ENCODE peak calls at places on chromosomes 7 and 10, in eight cellular contexts. One of them, this sample, is unnamed.

GRCh38 chr7:24913791-24914464 is 66.0 kb downstream of the OSBPL3 start:
- DNase-seq in IMR-90: no peak
- DNase-seq in AML-193: no peak
- DNase-seq in NT2/D1: no peak
- DNase-seq in RKO: no peak
- DNase-seq in lung microvascular endothelial cell: peak
- DNase-seq in iris pigment epithelial cell: no peak
- DNase-seq in CD8-positive, alpha-beta memory T cell: no peak
- DNase-seq in this sample: no peak

GRCh38 chr10:3699896-3700295 is 85.1 kb downstream of the KLF6 start:
- DNase-seq in NT2/D1: peak
- DNase-seq in RKO: no peak
- DNase-seq in lung microvascular endothelial cell: no peak
- DNase-seq in iris pigment epithelial cell: no peak
- DNase-seq in IMR-90: no peak
- DNase-seq in AML-193: no peak
- DNase-seq in CD8-positive, alpha-beta memory T cell: no peak
- DNase-seq in this sample: no peak

GRCh38 chr7:151186640-151187408 is at the start of gene ASB10:
- DNase-seq in iris pigment epithelial cell: no peak
- DNase-seq in IMR-90: no peak
- DNase-seq in RKO: no peak
- DNase-seq in AML-193: no peak
- DNase-seq in lung microvascular endothelial cell: no peak
- DNase-seq in NT2/D1: no peak
- DNase-seq in CD8-positive, alpha-beta memory T cell: no peak
- DNase-seq in this sample: no peak

GRCh38 chr7:41956276-41956675 is 253.4 kb upstream of the INHBA start:
- DNase-seq in iris pigment epithelial cell: no peak
- DNase-seq in IMR-90: no peak
- DNase-seq in CD8-positive, alpha-beta memory T cell: no peak
- DNase-seq in lung microvascular endothelial cell: no peak
- DNase-seq in RKO: no peak
- DNase-seq in NT2/D1: no peak
- DNase-seq in AML-193: no peak
- DNase-seq in this sample: no peak

GRCh38 chr10:11533328-11533781 is 78.1 kb downstream of the USP6NL start:
- DNase-seq in CD8-positive, alpha-beta memory T cell: no peak
- DNase-seq in NT2/D1: no peak
- DNase-seq in AML-193: peak
- DNase-seq in lung microvascular endothelial cell: no peak
- DNase-seq in RKO: peak
- DNase-seq in iris pigment epithelial cell: peak
- DNase-seq in IMR-90: peak
- DNase-seq in this sample: no peak

GRCh38 chr10:96491303-96491702 is 22.4 kb downstream of the TLL2 start:
- DNase-seq in CD8-positive, alpha-beta memory T cell: no peak
- DNase-seq in NT2/D1: no peak
- DNase-seq in RKO: no peak
- DNase-seq in AML-193: no peak
- DNase-seq in iris pigment epithelial cell: no peak
- DNase-seq in lung microvascular endothelial cell: no peak
- DNase-seq in IMR-90: no peak
- DNase-seq in this sample: no peak

GRCh38 chr10:63103971-63104409 is 29.1 kb upstream of the NRBF2 start:
- DNase-seq in IMR-90: no peak
- DNase-seq in lung microvascular endothelial cell: peak
- DNase-seq in RKO: peak
- DNase-seq in iris pigment epithelial cell: no peak
- DNase-seq in AML-193: no peak
- DNase-seq in NT2/D1: no peak
- DNase-seq in CD8-positive, alpha-beta memory T cell: no peak
- DNase-seq in this sample: no peak

GRCh38 chr7:108104324-108104723 is 25.8 kb downstream of the LAMB4 start:
- DNase-seq in lung microvascular endothelial cell: no peak
- DNase-seq in CD8-positive, alpha-beta memory T cell: no peak
- DNase-seq in AML-193: no peak
- DNase-seq in IMR-90: no peak
- DNase-seq in NT2/D1: no peak
- DNase-seq in iris pigment epithelial cell: no peak
- DNase-seq in RKO: no peak
- DNase-seq in this sample: no peak

GRCh38 chr10:122120008-122120744 is 131.2 kb downstream of the TACC2 start:
- DNase-seq in RKO: no peak
- DNase-seq in AML-193: no peak
- DNase-seq in CD8-positive, alpha-beta memory T cell: no peak
- DNase-seq in IMR-90: no peak
- DNase-seq in lung microvascular endothelial cell: no peak
- DNase-seq in NT2/D1: no peak
- DNase-seq in iris pigment epithelial cell: no peak
- DNase-seq in this sample: no peak

GRCh38 chr7:43669286-43670081 is 59.8 kb downstream of the COA1 start:
- DNase-seq in CD8-positive, alpha-beta memory T cell: peak
- DNase-seq in RKO: no peak
- DNase-seq in IMR-90: no peak
- DNase-seq in NT2/D1: peak
- DNase-seq in iris pigment epithelial cell: peak
- DNase-seq in AML-193: no peak
- DNase-seq in lung microvascular endothelial cell: peak
- DNase-seq in this sample: peak

GRCh38 chr10:21002097-21002878 is 105.2 kb upstream of the NEBL start:
- DNase-seq in CD8-positive, alpha-beta memory T cell: no peak
- DNase-seq in RKO: no peak
- DNase-seq in IMR-90: peak
- DNase-seq in iris pigment epithelial cell: peak
- DNase-seq in lung microvascular endothelial cell: peak
- DNase-seq in AML-193: no peak
- DNase-seq in NT2/D1: no peak
- DNase-seq in this sample: peak

GRCh38 chr7:44311561-44312495 is 13.6 kb downstream of the CAMK2B start:
- DNase-seq in NT2/D1: no peak
- DNase-seq in AML-193: no peak
- DNase-seq in iris pigment epithelial cell: no peak
- DNase-seq in RKO: no peak
- DNase-seq in IMR-90: no peak
- DNase-seq in lung microvascular endothelial cell: no peak
- DNase-seq in CD8-positive, alpha-beta memory T cell: no peak
- DNase-seq in this sample: no peak

GRCh38 chr7:130793855-130794618 is 60.0 kb upstream of the KLF14 start:
- DNase-seq in CD8-positive, alpha-beta memory T cell: no peak
- DNase-seq in IMR-90: peak
- DNase-seq in NT2/D1: no peak
- DNase-seq in AML-193: no peak
- DNase-seq in iris pigment epithelial cell: peak
- DNase-seq in RKO: no peak
- DNase-seq in lung microvascular endothelial cell: peak
- DNase-seq in this sample: peak

GRCh38 chr10:63666836-63667383 is 145.7 kb downstream of the REEP3 start:
- DNase-seq in IMR-90: peak
- DNase-seq in iris pigment epithelial cell: peak
- DNase-seq in CD8-positive, alpha-beta memory T cell: no peak
- DNase-seq in lung microvascular endothelial cell: peak
- DNase-seq in RKO: no peak
- DNase-seq in NT2/D1: no peak
- DNase-seq in AML-193: no peak
- DNase-seq in this sample: peak

GRCh38 chr7:45347804-45348203 is 190.2 kb downstream of the RAMP3 start:
- DNase-seq in NT2/D1: peak
- DNase-seq in lung microvascular endothelial cell: no peak
- DNase-seq in AML-193: no peak
- DNase-seq in RKO: no peak
- DNase-seq in iris pigment epithelial cell: peak
- DNase-seq in CD8-positive, alpha-beta memory T cell: no peak
- DNase-seq in IMR-90: peak
- DNase-seq in this sample: no peak

GRCh38 chr7:26937956-26938623 is 73.7 kb upstream of the SKAP2 start:
- DNase-seq in CD8-positive, alpha-beta memory T cell: no peak
- DNase-seq in NT2/D1: no peak
- DNase-seq in lung microvascular endothelial cell: no peak
- DNase-seq in RKO: no peak
- DNase-seq in iris pigment epithelial cell: no peak
- DNase-seq in IMR-90: no peak
- DNase-seq in AML-193: no peak
- DNase-seq in this sample: no peak

GRCh38 chr10:44033008-44033407 is 351.9 kb downstream of the CXCL12 start:
- DNase-seq in CD8-positive, alpha-beta memory T cell: no peak
- DNase-seq in lung microvascular endothelial cell: no peak
- DNase-seq in AML-193: no peak
- DNase-seq in iris pigment epithelial cell: peak
- DNase-seq in IMR-90: peak
- DNase-seq in RKO: no peak
- DNase-seq in NT2/D1: no peak
- DNase-seq in this sample: peak

GRCh38 chr10:5043716-5044115 is 40.1 kb upstream of the AKR1C2 start:
- DNase-seq in lung microvascular endothelial cell: no peak
- DNase-seq in AML-193: no peak
- DNase-seq in iris pigment epithelial cell: peak
- DNase-seq in IMR-90: no peak
- DNase-seq in RKO: no peak
- DNase-seq in CD8-positive, alpha-beta memory T cell: no peak
- DNase-seq in NT2/D1: no peak
- DNase-seq in this sample: no peak

GRCh38 chr7:17009007-17009719 is 127.4 kb upstream of the AGR3 start:
- DNase-seq in IMR-90: peak
- DNase-seq in CD8-positive, alpha-beta memory T cell: no peak
- DNase-seq in NT2/D1: peak
- DNase-seq in AML-193: peak
- DNase-seq in lung microvascular endothelial cell: peak
- DNase-seq in RKO: peak
- DNase-seq in iris pigment epithelial cell: peak
- DNase-seq in this sample: no peak

GRCh38 chr10:102642553-102643345 is 1.5 kb upstream of the TRIM8 start:
- DNase-seq in iris pigment epithelial cell: peak
- DNase-seq in NT2/D1: no peak
- DNase-seq in lung microvascular endothelial cell: peak
- DNase-seq in AML-193: no peak
- DNase-seq in CD8-positive, alpha-beta memory T cell: peak
- DNase-seq in RKO: peak
- DNase-seq in IMR-90: peak
- DNase-seq in this sample: no peak

GRCh38 chr7:75995052-75995471 is 667 bp upstream of the TMEM120A start:
- DNase-seq in CD8-positive, alpha-beta memory T cell: no peak
- DNase-seq in RKO: no peak
- DNase-seq in lung microvascular endothelial cell: no peak
- DNase-seq in IMR-90: no peak
- DNase-seq in iris pigment epithelial cell: no peak
- DNase-seq in NT2/D1: no peak
- DNase-seq in AML-193: no peak
- DNase-seq in this sample: no peak

GRCh38 chr7:112770051-112770450 is 20.1 kb downstream of the TMEM168 start:
- DNase-seq in iris pigment epithelial cell: peak
- DNase-seq in lung microvascular endothelial cell: no peak
- DNase-seq in AML-193: no peak
- DNase-seq in NT2/D1: no peak
- DNase-seq in RKO: no peak
- DNase-seq in IMR-90: no peak
- DNase-seq in CD8-positive, alpha-beta memory T cell: no peak
- DNase-seq in this sample: peak

GRCh38 chr7:99557940-99558305 is 519 bp upstream of the ZNF655 start:
- DNase-seq in CD8-positive, alpha-beta memory T cell: no peak
- DNase-seq in RKO: no peak
- DNase-seq in IMR-90: no peak
- DNase-seq in NT2/D1: no peak
- DNase-seq in iris pigment epithelial cell: no peak
- DNase-seq in AML-193: no peak
- DNase-seq in lung microvascular endothelial cell: no peak
- DNase-seq in this sample: no peak

GRCh38 chr10:129531195-129531968 is 64.3 kb downstream of the MGMT start:
- DNase-seq in lung microvascular endothelial cell: no peak
- DNase-seq in iris pigment epithelial cell: peak
- DNase-seq in RKO: no peak
- DNase-seq in AML-193: no peak
- DNase-seq in NT2/D1: no peak
- DNase-seq in IMR-90: peak
- DNase-seq in CD8-positive, alpha-beta memory T cell: no peak
- DNase-seq in this sample: peak

GRCh38 chr10:66927271-66927950 is 1.6 kb downstream of the LRRTM3 start:
- DNase-seq in iris pigment epithelial cell: no peak
- DNase-seq in lung microvascular endothelial cell: no peak
- DNase-seq in RKO: no peak
- DNase-seq in CD8-positive, alpha-beta memory T cell: no peak
- DNase-seq in NT2/D1: no peak
- DNase-seq in IMR-90: no peak
- DNase-seq in AML-193: no peak
- DNase-seq in this sample: no peak

GRCh38 chr10:49076741-49077521 is 38.4 kb downstream of the VSTM4 start:
- DNase-seq in NT2/D1: no peak
- DNase-seq in RKO: no peak
- DNase-seq in AML-193: no peak
- DNase-seq in CD8-positive, alpha-beta memory T cell: no peak
- DNase-seq in lung microvascular endothelial cell: no peak
- DNase-seq in IMR-90: no peak
- DNase-seq in iris pigment epithelial cell: no peak
- DNase-seq in this sample: no peak

This sample was measured in astrocyte of the hippocampus.